ENCODE peak calls at places on chromosomes 6 and 20, in five cellular contexts. One of them, this sample, is unnamed.

GRCh38 chr6:111812080-111813038 is 60.9 kb downstream of the FYN start:
- DNase-seq in esophagus squamous epithelium: no peak
- DNase-seq in BE2C: peak; percentile 55
- DNase-seq in effector memory CD4-positive, alpha-beta T cell: no peak
- DNase-seq in Panc1: no peak
- DNase-seq in this sample: no peak

GRCh38 chr6:12749531-12750379 is 33.2 kb downstream of the PHACTR1 start:
- DNase-seq in esophagus squamous epithelium: no peak
- DNase-seq in BE2C: peak; percentile 32
- DNase-seq in effector memory CD4-positive, alpha-beta T cell: no peak
- DNase-seq in Panc1: no peak
- DNase-seq in this sample: no peak

GRCh38 chr20:48889155-48889790 is 32.2 kb upstream of the ARFGEF2 start:
- DNase-seq in esophagus squamous epithelium: no peak
- DNase-seq in BE2C: no peak
- DNase-seq in effector memory CD4-positive, alpha-beta T cell: no peak
- DNase-seq in Panc1: no peak
- DNase-seq in this sample: no peak

GRCh38 chr6:46174904-46175303 is 4.1 kb upstream of the ENPP5 start:
- DNase-seq in esophagus squamous epithelium: no peak
- DNase-seq in BE2C: no peak
- DNase-seq in effector memory CD4-positive, alpha-beta T cell: no peak
- DNase-seq in Panc1: no peak
- DNase-seq in this sample: peak; percentile 12

GRCh38 chr6:71197770-71198169 is 90.8 kb upstream of the OGFRL1 start:
- DNase-seq in esophagus squamous epithelium: no peak
- DNase-seq in BE2C: no peak
- DNase-seq in effector memory CD4-positive, alpha-beta T cell: no peak
- DNase-seq in Panc1: no peak
- DNase-seq in this sample: no peak

GRCh38 chr6:56525976-56526375 is 116.7 kb downstream of the DST start:
- DNase-seq in esophagus squamous epithelium: no peak
- DNase-seq in BE2C: no peak
- DNase-seq in effector memory CD4-positive, alpha-beta T cell: no peak
- DNase-seq in Panc1: no peak
- DNase-seq in this sample: no peak

GRCh38 chr20:3749689-3750639 is 17.5 kb downstream of the HSPA12B start:
- DNase-seq in esophagus squamous epithelium: no peak
- DNase-seq in BE2C: peak; percentile 87
- DNase-seq in effector memory CD4-positive, alpha-beta T cell: no peak
- DNase-seq in Panc1: no peak
- DNase-seq in this sample: peak; percentile 38

GRCh38 chr6:127186889-127187288 is 68.4 kb downstream of the RSPO3 start:
- DNase-seq in esophagus squamous epithelium: peak; percentile 4
- DNase-seq in BE2C: peak; percentile 84
- DNase-seq in effector memory CD4-positive, alpha-beta T cell: peak; percentile 11
- DNase-seq in Panc1: peak; percentile 18
- DNase-seq in this sample: peak; percentile 26

GRCh38 chr20:15475483-15475882 is 1097.8 kb downstream of the KIF16B start:
- DNase-seq in esophagus squamous epithelium: no peak
- DNase-seq in BE2C: peak; percentile 55
- DNase-seq in effector memory CD4-positive, alpha-beta T cell: no peak
- DNase-seq in Panc1: no peak
- DNase-seq in this sample: peak; percentile 35

GRCh38 chr6:125944434-125944816 is 12.1 kb upstream of the HINT3 start:
- DNase-seq in esophagus squamous epithelium: no peak
- DNase-seq in BE2C: no peak
- DNase-seq in effector memory CD4-positive, alpha-beta T cell: no peak
- DNase-seq in Panc1: no peak
- DNase-seq in this sample: peak; percentile 89

GRCh38 chr6:14398953-14399352 is 281.4 kb downstream of the CD83 start:
- DNase-seq in esophagus squamous epithelium: no peak
- DNase-seq in BE2C: no peak
- DNase-seq in effector memory CD4-positive, alpha-beta T cell: no peak
- DNase-seq in Panc1: no peak
- DNase-seq in this sample: no peak

GRCh38 chr6:19210849-19211590 is 626.1 kb upstream of the ID4 start:
- DNase-seq in esophagus squamous epithelium: no peak
- DNase-seq in BE2C: peak; percentile 35
- DNase-seq in effector memory CD4-positive, alpha-beta T cell: no peak
- DNase-seq in Panc1: no peak
- DNase-seq in this sample: no peak

DNA sequence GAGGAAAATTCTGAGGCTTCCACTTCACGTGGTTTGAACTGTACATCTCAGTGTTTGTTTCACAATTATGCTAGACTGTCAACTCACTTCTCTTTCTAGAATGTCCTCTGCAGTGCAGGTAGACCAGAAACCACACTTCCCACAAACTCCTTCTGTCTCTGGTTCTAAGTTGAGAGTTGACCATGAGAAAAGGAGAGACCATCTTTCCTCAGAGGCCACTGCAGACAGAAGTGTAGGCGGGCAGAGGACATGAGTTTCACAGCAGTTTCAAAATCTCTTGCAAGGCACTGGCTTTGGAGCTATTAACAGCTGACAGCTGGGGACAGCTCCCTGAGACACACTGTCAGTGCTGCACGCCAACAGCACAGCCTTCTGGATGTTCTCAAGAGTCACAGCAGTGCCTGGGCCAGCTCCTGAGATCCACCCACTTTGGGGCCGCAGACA is 55.4 kb upstream of the MOXD1 start:
- DNase-seq in esophagus squamous epithelium: no peak
- DNase-seq in BE2C: peak; percentile 15
- DNase-seq in effector memory CD4-positive, alpha-beta T cell: no peak
- DNase-seq in Panc1: no peak
- DNase-seq in this sample: no peak
- H3K36me3 ChIP-seq in esophagus squamous epithelium: peaks cover 76% of the 10 kb centered on the region
- H3K36me3 ChIP-seq in BE2C: no peaks in the 10 kb centered on the region
- H3K36me3 ChIP-seq in effector memory CD4-positive, alpha-beta T cell: peaks cover 30% of the 10 kb centered on the region
- H3K36me3 ChIP-seq in Panc1: peaks cover 10% of the 10 kb centered on the region
- H3K36me3 ChIP-seq in this sample: peaks cover 5% of the 10 kb centered on the region

GRCh38 chr20:53869466-53870258 is 200.7 kb downstream of the BCAS1 start:
- DNase-seq in esophagus squamous epithelium: no peak
- DNase-seq in BE2C: peak; percentile 77
- DNase-seq in effector memory CD4-positive, alpha-beta T cell: peak; percentile 53
- DNase-seq in Panc1: peak; percentile 84
- DNase-seq in this sample: peak; percentile 92

GRCh38 chr20:53871541-53871940 is 198.9 kb downstream of the BCAS1 start:
- DNase-seq in esophagus squamous epithelium: no peak
- DNase-seq in BE2C: no peak
- DNase-seq in effector memory CD4-positive, alpha-beta T cell: no peak
- DNase-seq in Panc1: no peak
- DNase-seq in this sample: no peak

GRCh38 chr20:53872081-53872541 is 198.3 kb downstream of the BCAS1 start:
- DNase-seq in esophagus squamous epithelium: no peak
- DNase-seq in BE2C: no peak
- DNase-seq in effector memory CD4-positive, alpha-beta T cell: no peak
- DNase-seq in Panc1: no peak
- DNase-seq in this sample: no peak

GRCh38 chr20:53872561-53873248 is 197.7 kb downstream of the BCAS1 start:
- DNase-seq in esophagus squamous epithelium: no peak
- DNase-seq in BE2C: no peak
- DNase-seq in effector memory CD4-positive, alpha-beta T cell: peak; percentile 28
- DNase-seq in Panc1: no peak
- DNase-seq in this sample: no peak

DNA sequence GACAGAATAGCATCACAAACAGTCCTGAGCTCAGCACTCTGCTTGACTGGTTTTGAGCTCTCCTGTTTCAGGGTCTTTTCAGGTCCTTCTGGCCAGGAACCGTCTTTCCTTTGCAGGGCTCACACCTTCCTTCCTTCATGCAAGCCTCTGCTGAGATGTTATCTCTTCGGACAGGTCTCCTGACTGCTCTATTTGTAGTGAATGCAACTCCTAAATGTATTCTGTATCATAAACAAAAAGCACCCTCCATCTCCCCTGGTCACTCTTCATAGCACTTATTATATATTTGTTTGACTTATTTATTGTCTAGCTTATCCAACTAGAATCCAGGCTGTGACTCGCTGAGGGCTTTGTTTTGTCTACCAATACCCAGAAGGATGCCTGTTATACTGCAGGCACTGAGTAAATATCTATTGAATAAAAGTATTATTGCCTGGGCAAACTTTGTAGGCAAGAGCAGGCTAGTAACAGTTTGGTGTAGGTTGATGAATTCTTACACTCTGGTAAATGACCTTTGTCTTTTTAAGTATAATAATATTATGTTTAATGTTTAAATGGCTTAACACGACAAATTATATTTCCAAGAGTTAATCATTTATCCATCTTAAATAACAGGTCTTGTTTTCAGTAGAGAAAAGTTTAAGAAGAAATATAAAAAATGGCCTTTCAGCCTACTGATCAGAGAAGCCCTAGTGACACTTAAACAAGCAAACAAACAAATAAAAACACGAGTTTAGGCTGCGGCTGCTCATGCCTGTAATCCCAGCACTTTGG is 199.8 kb downstream of the BCAS1 start:
- DNase-seq in esophagus squamous epithelium: no peak
- DNase-seq in BE2C: no peak
- DNase-seq in effector memory CD4-positive, alpha-beta T cell: no peak
- DNase-seq in Panc1: no peak
- DNase-seq in this sample: no peak
- H3K4me1 ChIP-seq in esophagus squamous epithelium: peaks cover 32% of the 10 kb centered on the region
- H3K4me1 ChIP-seq in BE2C: peaks cover 33% of the 10 kb centered on the region
- H3K4me1 ChIP-seq in effector memory CD4-positive, alpha-beta T cell: peaks cover 58% of the 10 kb centered on the region
- H3K4me1 ChIP-seq in Panc1: peaks cover 73% of the 10 kb centered on the region
- H3K4me1 ChIP-seq in this sample: peaks cover 13% of the 10 kb centered on the region

GRCh38 chr20:62141043-62141396 is 2.2 kb downstream of the PSMA7 start:
- DNase-seq in esophagus squamous epithelium: no peak
- DNase-seq in BE2C: no peak
- DNase-seq in effector memory CD4-positive, alpha-beta T cell: no peak
- DNase-seq in Panc1: no peak
- DNase-seq in this sample: no peak

GRCh38 chr20:62143118-62143975 is at the start of the genes PSMA7 and SS18L1:
- DNase-seq in esophagus squamous epithelium: no peak
- DNase-seq in BE2C: peak; percentile 90
- DNase-seq in effector memory CD4-positive, alpha-beta T cell: peak; percentile 75
- DNase-seq in Panc1: no peak
- DNase-seq in this sample: peak; percentile 88

GRCh38 chr20:62139636-62140035 is 3.6 kb downstream of the PSMA7 start:
- DNase-seq in esophagus squamous epithelium: no peak
- DNase-seq in BE2C: no peak
- DNase-seq in effector memory CD4-positive, alpha-beta T cell: no peak
- DNase-seq in Panc1: no peak
- DNase-seq in this sample: no peak

GRCh38 chr20:62142252-62143117 is 709 bp downstream of the PSMA7 start:
- DNase-seq in esophagus squamous epithelium: no peak
- DNase-seq in BE2C: no peak
- DNase-seq in effector memory CD4-positive, alpha-beta T cell: no peak
- DNase-seq in Panc1: no peak
- DNase-seq in this sample: peak; percentile 42

GRCh38 chr20:62141397-62142251 is 1.6 kb downstream of the PSMA7 start:
- DNase-seq in esophagus squamous epithelium: no peak
- DNase-seq in BE2C: no peak
- DNase-seq in effector memory CD4-positive, alpha-beta T cell: no peak
- DNase-seq in Panc1: no peak
- DNase-seq in this sample: peak; percentile 49
- H3K36me3 ChIP-seq in esophagus squamous epithelium: peaks cover 40% of the 10 kb centered on the region
- H3K36me3 ChIP-seq in BE2C: peaks cover 63% of the 10 kb centered on the region
- H3K36me3 ChIP-seq in effector memory CD4-positive, alpha-beta T cell: peaks cover 37% of the 10 kb centered on the region
- H3K36me3 ChIP-seq in Panc1: peaks cover 29% of the 10 kb centered on the region
- H3K36me3 ChIP-seq in this sample: peaks cover 6% of the 10 kb centered on the region

GRCh38 chr20:17634666-17635319 is 47.2 kb downstream of the RRBP1 start:
- DNase-seq in esophagus squamous epithelium: no peak
- DNase-seq in BE2C: no peak
- DNase-seq in effector memory CD4-positive, alpha-beta T cell: no peak
- DNase-seq in Panc1: no peak
- DNase-seq in this sample: no peak

GRCh38 chr20:17635320-17635673 is 46.7 kb downstream of the RRBP1 start:
- DNase-seq in esophagus squamous epithelium: no peak
- DNase-seq in BE2C: no peak
- DNase-seq in effector memory CD4-positive, alpha-beta T cell: no peak
- DNase-seq in Panc1: no peak
- DNase-seq in this sample: no peak

GRCh38 chr20:17633850-17634500 is 48.1 kb downstream of the RRBP1 start:
- DNase-seq in esophagus squamous epithelium: no peak
- DNase-seq in BE2C: no peak
- DNase-seq in effector memory CD4-positive, alpha-beta T cell: no peak
- DNase-seq in Panc1: no peak
- DNase-seq in this sample: no peak

GRCh38 chr20:17631576-17632319 is 50.3 kb downstream of the RRBP1 start:
- DNase-seq in esophagus squamous epithelium: no peak
- DNase-seq in BE2C: no peak
- DNase-seq in effector memory CD4-positive, alpha-beta T cell: no peak
- DNase-seq in Panc1: no peak
- DNase-seq in this sample: peak; percentile 68

GRCh38 chr20:17633221-17633849 is 48.7 kb downstream of the RRBP1 start:
- DNase-seq in esophagus squamous epithelium: no peak
- DNase-seq in BE2C: no peak
- DNase-seq in effector memory CD4-positive, alpha-beta T cell: no peak
- DNase-seq in Panc1: no peak
- DNase-seq in this sample: no peak
- H3K4me1 ChIP-seq in esophagus squamous epithelium: peaks cover 26% of the 10 kb centered on the region
- H3K4me1 ChIP-seq in BE2C: peaks cover 5% of the 10 kb centered on the region
- H3K4me1 ChIP-seq in effector memory CD4-positive, alpha-beta T cell: no peaks in the 10 kb centered on the region
- H3K4me1 ChIP-seq in Panc1: no peaks in the 10 kb centered on the region
- H3K4me1 ChIP-seq in this sample: no peaks in the 10 kb centered on the region

This sample was measured in small intestine.